ENCODE peak calls at places on chromosome 9, in five cellular contexts. O is ELR, R is left cardiac atrium, J is body of pancreas, S is psoas muscle. Y is an unnamed sample.

GRCh38 chr9:3235497-3235896 is 290.3 kb downstream of the RFX3 start:
- DNase-seq in O (peak), J (no peak), S (no peak), R (no peak), Y (no peak)

GRCh38 chr9:127983847-127984289 is 3.1 kb upstream of the EEIG1 start:
- DNase-seq in O (no peak), R (no peak), J (no peak), S (no peak), Y (no peak)

GRCh38 chr9:123355761-123356520 is at the start of gene CRB2:
- DNase-seq in R (no peak), J (no peak), O (no peak), S (no peak), Y (no peak)

GRCh38 chr9:101307041-101307440 is 77.8 kb downstream of the BAAT start:
- DNase-seq in J (no peak), O (no peak), S (no peak), R (no peak), Y (no peak)

GRCh38 chr9:18338042-18338441 is 135.9 kb upstream of the ADAMTSL1 start:
- DNase-seq in S (no peak), J (no peak), O (peak), R (no peak), Y (no peak)

GRCh38 chr9:14812806-14813205 is 90.3 kb upstream of the CER1 start:
- DNase-seq in R (no peak), O (no peak), J (no peak), S (no peak), Y (no peak)

GRCh38 chr9:96009690-96010477 is 134.4 kb downstream of the ERCC6L2 start:
- DNase-seq in R (no peak), J (peak), S (no peak), O (no peak), Y (no peak)

GRCh38 chr9:33198163-33198562 is 31.0 kb upstream of the B4GALT1 start:
- DNase-seq in S (peak), R (peak), O (no peak), J (no peak), Y (no peak)

GRCh38 chr9:89548210-89548609 is 50.3 kb upstream of the SEMA4D start:
- DNase-seq in O (no peak), J (no peak), S (no peak), R (no peak), Y (peak)

GRCh38 chr9:93674580-93675335 is 98.4 kb downstream of the PHF2 start:
- DNase-seq in J (peak), O (no peak), R (peak), S (no peak), Y (no peak)

GRCh38 chr9:70494221-70494620 is 79.8 kb upstream of the KLF9 start:
- DNase-seq in S (no peak), J (peak), O (no peak), R (no peak), Y (no peak)

GRCh38 chr9:121945849-121946248 is 147.3 kb downstream of the TTLL11 start:
- DNase-seq in J (no peak), S (no peak), O (peak), R (no peak), Y (peak)

GRCh38 chr9:107727113-107727780 is 237.7 kb upstream of the KLF4 start:
- DNase-seq in O (peak), R (no peak), S (no peak), J (no peak), Y (no peak)

GRCh38 chr9:127224178-127224882 is 40.2 kb upstream of the GARNL3 start:
- DNase-seq in R (peak), J (peak), S (peak), O (peak), Y (peak)

GRCh38 chr9:120783611-120784047 is 9.6 kb downstream of the FBXW2 start:
- DNase-seq in S (no peak), O (peak), J (no peak), R (no peak), Y (no peak)

GRCh38 chr9:3262831-3263544 is 262.8 kb downstream of the RFX3 start:
- DNase-seq in J (no peak), O (no peak), S (no peak), R (no peak), Y (no peak)

GRCh38 chr9:98973546-98973921 is 29.8 kb downstream of the COL15A1 start:
- DNase-seq in S (peak), R (peak), J (no peak), O (no peak), Y (no peak)

GRCh38 chr9:107243757-107244156 is 39.3 kb upstream of the RAD23B start:
- DNase-seq in J (peak), O (peak), S (no peak), R (no peak), Y (peak)

GRCh38 chr9:83339435-83339834 is 198.8 kb downstream of the FRMD3 start:
- DNase-seq in S (no peak), J (no peak), R (no peak), O (peak), Y (no peak)

GRCh38 chr9:80787636-80788035 is 901.7 kb downstream of the TLE1 start:
- DNase-seq in O (no peak), S (no peak), R (no peak), J (no peak), Y (no peak)

GRCh38 chr9:91900057-91900816 is 49.8 kb downstream of the ROR2 start:
- DNase-seq in S (no peak), J (peak), R (peak), O (no peak), Y (no peak)

GRCh38 chr9:106829666-106830408 is 33.1 kb upstream of the ZNF462 start:
- DNase-seq in R (no peak), O (no peak), S (no peak), J (no peak), Y (no peak)

GRCh38 chr9:15244001-15244441 is 63.0 kb downstream of the TTC39B start:
- DNase-seq in O (no peak), J (no peak), R (no peak), S (no peak), Y (no peak)

GRCh38 chr9:77417570-77417969 is 230.6 kb downstream of the GNA14 start:
- DNase-seq in S (no peak), R (no peak), J (no peak), O (peak), Y (peak)

GRCh38 chr9:134735441-134736175 is 94.0 kb downstream of the COL5A1 start:
- DNase-seq in S (peak), J (peak), O (no peak), R (peak), Y (no peak)

GRCh38 chr9:122096620-122097415 is 3.7 kb upstream of the TTLL11 start:
- DNase-seq in J (no peak), S (no peak), R (no peak), O (no peak), Y (no peak)

GRCh38 chr9:109604788-109605187 is 106.7 kb upstream of the PTPN3 start:
- DNase-seq in O (no peak), J (no peak), S (no peak), R (no peak), Y (no peak)

GRCh38 chr9:129126789-129127618 is 15.8 kb downstream of the PTPA start:
- DNase-seq in O (no peak), R (no peak), J (no peak), S (no peak), Y (no peak)

Y was measured in RWPE1.